ENCODE peak calls at places on chromosomes 5 and 9, in four cellular contexts. S, R, M and O are unnamed samples.

GRCh38 chr9:37753489-37754190 is at the start of gene TRMT10B:
- DNase-seq in R (peak; percentile 32), M (peak; percentile 48), S (peak; percentile 41), O (peak; percentile 10)

GRCh38 chr5:167389537-167389936 is 901.9 kb upstream of the WWC1 start:
- DNase-seq in M (no peak), R (no peak), S (no peak), O (no peak)

GRCh38 chr5:132224721-132225120 is 2.9 kb downstream of the P4HA2 start:
- DNase-seq in M (no peak), R (no peak), S (no peak), O (peak; percentile 20)

GRCh38 chr5:61301345-61301744 is 30.7 kb upstream of the ZSWIM6 start:
- DNase-seq in R (no peak), M (no peak), S (no peak), O (no peak)

GRCh38 chr5:54533541-54534179 is 16.1 kb downstream of the SNX18 start:
- DNase-seq in M (peak; percentile 47), R (no peak), S (no peak), O (no peak)

GRCh38 chr9:83680233-83680632 is 27.5 kb downstream of the UBQLN1 start:
- DNase-seq in S (no peak), R (no peak), M (no peak), O (no peak)

GRCh38 chr5:143657814-143658395 is 154.1 kb upstream of the HMHB1 start:
- DNase-seq in S (no peak), R (no peak), M (no peak), O (no peak)

GRCh38 chr5:151667083-151667482 is 19.6 kb downstream of the SPARC start:
- DNase-seq in R (no peak), S (no peak), M (no peak), O (no peak)

GRCh38 chr5:89313804-89314588 is 431.0 kb upstream of the MEF2C start:
- DNase-seq in S (no peak), M (no peak), R (no peak), O (peak; percentile 45)

GRCh38 chr5:67400752-67401151 is 204.2 kb upstream of the CD180 start:
- DNase-seq in S (no peak), M (no peak), R (no peak), O (no peak)

GRCh38 chr9:1460143-1460769 is 410.1 kb downstream of the DMRT2 start:
- DNase-seq in M (no peak), S (no peak), R (no peak), O (no peak)

GRCh38 chr5:175809531-175810121 is 61.8 kb upstream of the CPLX2 start:
- DNase-seq in R (no peak), M (no peak), S (no peak), O (peak; percentile 97)

GRCh38 chr5:137492321-137492720 is 6.8 kb downstream of the SPOCK1 start:
- DNase-seq in S (no peak), M (no peak), R (no peak), O (no peak)

GRCh38 chr9:5326893-5327548 is 12.7 kb downstream of the RLN1 start:
- DNase-seq in S (no peak), M (no peak), R (no peak), O (no peak)

GRCh38 chr5:134769206-134769605 is 10.6 kb downstream of the DDX46 start:
- DNase-seq in S (no peak), M (no peak), R (no peak), O (no peak)

GRCh38 chr5:149387081-149387611 is 8.1 kb upstream of the IL17B start:
- DNase-seq in S (no peak), R (no peak), M (no peak), O (no peak)

GRCh38 chr9:37952731-37953130 is 48.8 kb upstream of the SLC25A51 start:
- DNase-seq in M (no peak), R (no peak), S (no peak), O (no peak)

GRCh38 chr5:136780518-136780917 is 415.2 kb upstream of the TRPC7 start:
- DNase-seq in R (no peak), M (no peak), S (no peak), O (peak; percentile 44)

GRCh38 chr5:159527546-159527945 is 197.3 kb upstream of the IL12B start:
- DNase-seq in R (no peak), M (no peak), S (no peak), O (no peak)

GRCh38 chr9:94802795-94803194 is 76.3 kb downstream of the AOPEP start:
- DNase-seq in M (no peak), S (no peak), R (no peak), O (peak; percentile 71)

GRCh38 chr5:113089653-113090335 is 113.2 kb downstream of the DCP2 start:
- DNase-seq in R (no peak), M (no peak), S (no peak), O (peak; percentile 63)

GRCh38 chr5:74275204-74275992 is 365.1 kb downstream of the ENC1 start:
- DNase-seq in S (peak; percentile 50), M (no peak), R (no peak), O (peak; percentile 79)

GRCh38 chr5:64451551-64451950 is 54.3 kb upstream of the RGS7BP start:
- DNase-seq in S (no peak), R (no peak), M (no peak), O (no peak)

GRCh38 chr9:21872696-21873095 is 70.3 kb downstream of the MTAP start:
- DNase-seq in M (no peak), S (no peak), R (no peak), O (no peak)

GRCh38 chr5:147427784-147428401 is 82.0 kb downstream of the DPYSL3 start:
- DNase-seq in S (no peak), M (peak; percentile 69), R (no peak), O (no peak)

GRCh38 chr5:93873211-93873736 is 131.9 kb upstream of the POU5F2 start:
- DNase-seq in S (no peak), M (no peak), R (no peak), O (no peak)

GRCh38 chr5:6729400-6730310 is 16.4 kb downstream of the TENT4A start:
- DNase-seq in R (no peak), M (no peak), S (peak; percentile 9), O (no peak)

GRCh38 chr5:82730862-82731261 is 346.3 kb downstream of the TMEM167A start:
- DNase-seq in S (no peak), M (no peak), R (no peak), O (no peak)

GRCh38 chr9:104342552-104342951 is 161.5 kb upstream of the OR13F1 start:
- DNase-seq in R (no peak), S (no peak), M (no peak), O (no peak)

GRCh38 chr5:103860327-103860726 is 297.7 kb upstream of the NUDT12 start:
- DNase-seq in S (no peak), M (no peak), R (no peak), O (no peak)

GRCh38 chr5:134506054-134507039 is 19.1 kb upstream of the JADE2 start:
- DNase-seq in M (peak; percentile 28), S (no peak), R (no peak), O (no peak)

GRCh38 chr9:134951994-134952393 is 34.3 kb upstream of the FCN1 start:
- DNase-seq in R (no peak), S (no peak), M (no peak), O (no peak)

GRCh38 chr5:64958757-64959391 is 190.1 kb downstream of the CWC27 start:
- DNase-seq in R (no peak), S (peak; percentile 7), M (no peak), O (no peak)

GRCh38 chr5:162837161-162837560 is 600.2 kb upstream of the CCNG1 start:
- DNase-seq in S (no peak), R (no peak), M (no peak), O (no peak)
- H3K9me3 ChIP-seq in S (no peaks in the 10 kb centered on the region), R (no peaks in the 10 kb centered on the region), M (no peaks in the 10 kb centered on the region), O (peaks cover 16% of the 10 kb centered on the region)

DNA sequence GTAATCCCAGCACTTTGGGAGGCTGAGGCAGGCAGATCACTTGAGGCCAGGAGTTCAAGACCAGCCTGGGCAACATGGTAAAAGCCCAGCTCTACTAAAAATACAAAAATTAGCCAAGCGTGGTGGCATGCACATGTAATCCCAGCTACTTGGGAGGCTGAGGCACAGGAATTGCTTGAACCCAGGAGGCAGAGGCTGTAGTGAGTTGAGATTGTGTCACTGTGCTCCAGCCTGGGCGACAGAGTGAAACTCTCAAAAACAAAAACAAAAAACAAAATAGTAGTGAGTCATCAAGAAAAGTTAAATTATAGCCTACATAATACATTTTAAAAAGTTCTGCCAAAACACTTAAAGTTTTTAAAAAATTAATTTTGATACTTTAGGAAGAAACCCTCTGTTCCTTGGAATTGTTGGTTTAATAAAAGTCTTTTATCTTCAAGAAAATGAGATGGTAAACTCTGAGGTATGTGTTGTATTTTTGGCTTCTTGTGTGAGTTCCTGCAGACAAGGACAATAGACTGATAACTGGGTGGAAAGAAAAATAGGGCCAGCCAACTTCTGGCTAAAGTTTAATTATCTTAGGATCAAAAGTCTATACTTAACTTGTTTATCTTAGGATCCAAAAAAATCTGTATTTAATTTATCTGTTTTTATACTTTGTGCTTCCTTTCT is 9.3 kb downstream of the RUSC2 start:
- DNase-seq in M (no peak), S (no peak), R (no peak), O (no peak)
- H3K9me3 ChIP-seq in M (no peaks in the 10 kb centered on the region), S (no peaks in the 10 kb centered on the region), R (no peaks in the 10 kb centered on the region), O (no peaks in the 10 kb centered on the region)

GRCh38 chr5:141362719-141363118 is 1.2 kb upstream of the PCDHGA5 start:
- DNase-seq in R (no peak), S (no peak), M (no peak), O (no peak)
- H3K9me3 ChIP-seq in R (peaks cover 11% of the 10 kb centered on the region), S (peaks cover 99% of the 10 kb centered on the region), M (peaks cover 99% of the 10 kb centered on the region), O (peaks cover 32% of the 10 kb centered on the region)

DNA sequence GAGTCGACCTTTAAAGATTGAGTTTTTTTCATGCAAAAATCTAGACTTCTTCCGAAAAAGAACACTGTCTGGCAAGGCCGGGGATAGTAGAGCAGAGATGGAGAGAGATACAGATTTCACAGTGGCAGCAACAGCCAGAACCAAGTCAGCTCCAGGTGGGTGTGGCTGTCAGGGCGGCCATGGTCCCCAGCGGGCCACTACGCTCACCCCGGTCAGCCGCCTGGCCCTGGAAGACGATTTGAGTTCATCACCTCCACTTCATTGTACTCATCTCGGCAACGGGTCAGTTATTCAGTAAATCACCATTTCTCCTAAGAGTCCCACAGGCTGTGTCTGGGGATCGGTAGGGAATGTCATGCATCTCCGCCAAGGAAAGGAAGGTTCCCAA is 53.0 kb downstream of the ZNF354C start:
- DNase-seq in M (no peak), S (no peak), R (no peak), O (no peak)
- H3K9me3 ChIP-seq in M (peaks cover 89% of the 10 kb centered on the region), S (peaks cover 98% of the 10 kb centered on the region), R (no peaks in the 10 kb centered on the region), O (peaks cover 52% of the 10 kb centered on the region)

DNA sequence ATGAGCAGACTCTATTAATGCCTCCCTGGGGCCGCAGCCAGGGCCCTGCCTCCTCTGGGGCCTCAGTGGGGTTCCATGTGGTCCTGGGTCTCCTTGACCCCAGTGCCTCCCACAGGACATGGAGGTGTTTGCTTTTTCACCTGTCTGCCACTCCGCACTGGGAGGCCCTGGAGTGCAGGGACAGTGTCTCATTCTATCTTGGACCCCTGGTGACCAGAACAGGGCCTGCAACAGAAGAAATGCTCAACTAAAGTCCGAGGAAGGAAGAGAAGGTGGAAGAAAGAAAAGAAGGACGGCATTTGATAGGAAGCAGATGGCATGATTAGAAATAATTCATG is 243.2 kb downstream of the CDK5RAP2 start:
- DNase-seq in S (no peak), M (no peak), R (no peak), O (no peak)
- H3K9me3 ChIP-seq in S (no peaks in the 10 kb centered on the region), M (no peaks in the 10 kb centered on the region), R (no peaks in the 10 kb centered on the region), O (no peaks in the 10 kb centered on the region)

GRCh38 chr5:170491479-170491878 is 12.3 kb upstream of the KCNIP1 start:
- DNase-seq in S (peak; percentile 33), R (no peak), M (no peak), O (peak; percentile 97)
- H3K9me3 ChIP-seq in S (no peaks in the 10 kb centered on the region), R (no peaks in the 10 kb centered on the region), M (no peaks in the 10 kb centered on the region), O (no peaks in the 10 kb centered on the region)

GRCh38 chr9:122130837-122131236 is 28.7 kb downstream of the NDUFA8 start:
- DNase-seq in M (no peak), R (no peak), S (no peak), O (no peak)
- H3K9me3 ChIP-seq in M (no peaks in the 10 kb centered on the region), R (no peaks in the 10 kb centered on the region), S (no peaks in the 10 kb centered on the region), O (no peaks in the 10 kb centered on the region)